ENCODE peak calls at places on chromosomes 12 and 14, in four cellular contexts. Y is adipocyte; M is CD8-positive, alpha-beta memory T cell; H is SJSA1. F is an unnamed sample.

GRCh38 chr12:65891219-65891618 is 66.9 kb downstream of the HMGA2 start:
- DNase-seq in H (peak; percentile 66), Y (peak; percentile 37), M (no peak), F (no peak)

GRCh38 chr12:131796411-131796736 is 31.8 kb upstream of the MMP17 start:
- DNase-seq in H (no peak), Y (no peak), M (no peak), F (no peak)

GRCh38 chr14:80381964-80382363 is 170.7 kb upstream of the DIO2 start:
- DNase-seq in H (no peak), Y (no peak), M (no peak), F (no peak)

GRCh38 chr12:122021822-122022392 is at the start of gene BCL7A:
- DNase-seq in M (no peak), H (peak; percentile 73), Y (peak; percentile 76), F (no peak)

GRCh38 chr14:22549981-22550670 is 38.9 kb downstream of the DAD1 start:
- DNase-seq in H (peak; percentile 89), Y (peak; percentile 54), M (peak; percentile 55), F (no peak)

GRCh38 chr12:14769837-14770494 is 33.3 kb downstream of the WBP11 start:
- DNase-seq in H (peak; percentile 83), M (peak; percentile 87), Y (peak; percentile 87), F (peak; percentile 35)

GRCh38 chr14:72751276-72752033 is 142.4 kb downstream of the DPF3 start:
- DNase-seq in M (no peak), H (no peak), Y (peak; percentile 71), F (no peak)

GRCh38 chr12:34292736-34293625 is 270.7 kb downstream of the ALG10 start:
- DNase-seq in M (no peak), Y (no peak), H (no peak), F (no peak)

GRCh38 chr14:49966971-49967630 is 74.2 kb downstream of the ARF6 start:
- DNase-seq in M (no peak), H (no peak), Y (no peak), F (no peak)

GRCh38 chr14:39217214-39217879 is 16.4 kb upstream of the MIA2 start:
- DNase-seq in M (no peak), H (no peak), Y (no peak), F (no peak)

GRCh38 chr14:23548351-23549318 is 2.9 kb downstream of the ZFHX2 start:
- DNase-seq in M (no peak), Y (no peak), H (no peak), F (no peak)

GRCh38 chr12:51048601-51049369 is 658 bp downstream of the LETMD1 start:
- DNase-seq in H (peak; percentile 11), Y (no peak), M (no peak), F (no peak)

GRCh38 chr12:109098671-109099070 is 1.3 kb downstream of the UNG start:
- DNase-seq in M (no peak), H (no peak), Y (peak; percentile 47), F (no peak)

GRCh38 chr14:103879118-103879569 is 31.8 kb upstream of the PPP1R13B start:
- DNase-seq in H (no peak), M (no peak), Y (no peak), F (no peak)

GRCh38 chr12:13146539-13146938 is 43.1 kb upstream of the GSG1 start:
- DNase-seq in H (no peak), M (no peak), Y (peak; percentile 59), F (no peak)

GRCh38 chr14:63438065-63438757 is 105.0 kb downstream of the PPP2R5E start:
- DNase-seq in M (no peak), H (peak; percentile 52), Y (peak; percentile 91), F (peak; percentile 73)

GRCh38 chr12:124622326-124622725 is 54.9 kb upstream of the NCOR2 start:
- DNase-seq in H (no peak), M (no peak), Y (no peak), F (no peak)

GRCh38 chr12:9115731-9116689 is at the start of gene A2M:
- DNase-seq in Y (peak; percentile 30), H (no peak), M (no peak), F (no peak)

GRCh38 chr14:101518611-101519048 is 42.7 kb upstream of the DIO3 start:
- DNase-seq in H (no peak), Y (no peak), M (no peak), F (no peak)

GRCh38 chr14:91202234-91202974 is 42.1 kb downstream of the GPR68 start:
- DNase-seq in M (no peak), Y (no peak), H (no peak), F (no peak)

GRCh38 chr14:91207008-91207407 is 37.5 kb downstream of the GPR68 start:
- DNase-seq in H (no peak), M (no peak), Y (no peak), F (no peak)

GRCh38 chr14:91205449-91205848 is 39.1 kb downstream of the GPR68 start:
- DNase-seq in M (no peak), H (no peak), Y (no peak), F (no peak)

GRCh38 chr14:91204657-91205056 is 39.8 kb downstream of the GPR68 start:
- DNase-seq in Y (no peak), M (no peak), H (no peak), F (no peak)
- H3K36me3 ChIP-seq in Y (peaks cover 57% of the 10 kb centered on the region), M (peaks cover 29% of the 10 kb centered on the region), H (peaks cover 8% of the 10 kb centered on the region), F (no peaks in the 10 kb centered on the region)

DNA sequence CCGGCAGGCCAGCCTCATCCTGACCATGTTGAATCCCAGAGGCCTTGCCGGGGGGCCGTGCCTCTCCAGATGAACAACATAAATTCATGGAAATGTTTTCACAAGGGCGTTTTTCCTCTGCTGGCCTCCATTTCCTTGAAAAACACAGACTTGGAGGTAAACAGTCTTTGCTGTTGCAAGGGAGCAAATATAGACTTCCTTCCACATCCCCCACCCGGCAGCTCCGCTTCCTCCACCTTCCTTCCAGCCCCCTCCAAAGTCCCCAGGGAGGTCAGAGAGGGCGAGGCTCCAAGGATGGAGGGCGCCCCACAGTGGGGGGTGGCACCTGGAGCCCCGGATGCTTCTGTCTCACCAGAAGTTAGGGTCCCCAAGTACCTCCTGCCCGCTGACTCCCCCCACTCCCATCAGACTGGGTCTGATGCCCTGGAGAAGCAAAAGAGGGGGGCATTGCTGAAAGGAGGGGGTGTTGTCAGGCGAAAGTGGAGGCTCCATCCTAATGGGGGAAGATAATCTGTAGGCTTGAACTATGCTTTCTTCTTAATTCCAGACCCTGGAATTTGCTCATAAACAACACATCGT is 31.1 kb downstream of the CALM1 start:
- DNase-seq in Y (no peak), H (no peak), M (no peak), F (no peak)
- H3K36me3 ChIP-seq in Y (no peaks in the 10 kb centered on the region), H (no peaks in the 10 kb centered on the region), M (no peaks in the 10 kb centered on the region), F (no peaks in the 10 kb centered on the region)

GRCh38 chr12:93404961-93405849 is 27.5 kb downstream of the NUDT4 start:
- DNase-seq in H (no peak), Y (no peak), M (no peak), F (no peak)

GRCh38 chr12:93408813-93409212 is 31.1 kb downstream of the NUDT4 start:
- DNase-seq in Y (no peak), H (no peak), M (no peak), F (no peak)

GRCh38 chr12:93403988-93404803 is 26.5 kb downstream of the NUDT4 start:
- DNase-seq in M (no peak), H (no peak), Y (peak; percentile 62), F (no peak)

GRCh38 chr12:93407963-93408283 is 30.2 kb downstream of the NUDT4 start:
- DNase-seq in Y (no peak), M (no peak), H (no peak), F (no peak)

DNA sequence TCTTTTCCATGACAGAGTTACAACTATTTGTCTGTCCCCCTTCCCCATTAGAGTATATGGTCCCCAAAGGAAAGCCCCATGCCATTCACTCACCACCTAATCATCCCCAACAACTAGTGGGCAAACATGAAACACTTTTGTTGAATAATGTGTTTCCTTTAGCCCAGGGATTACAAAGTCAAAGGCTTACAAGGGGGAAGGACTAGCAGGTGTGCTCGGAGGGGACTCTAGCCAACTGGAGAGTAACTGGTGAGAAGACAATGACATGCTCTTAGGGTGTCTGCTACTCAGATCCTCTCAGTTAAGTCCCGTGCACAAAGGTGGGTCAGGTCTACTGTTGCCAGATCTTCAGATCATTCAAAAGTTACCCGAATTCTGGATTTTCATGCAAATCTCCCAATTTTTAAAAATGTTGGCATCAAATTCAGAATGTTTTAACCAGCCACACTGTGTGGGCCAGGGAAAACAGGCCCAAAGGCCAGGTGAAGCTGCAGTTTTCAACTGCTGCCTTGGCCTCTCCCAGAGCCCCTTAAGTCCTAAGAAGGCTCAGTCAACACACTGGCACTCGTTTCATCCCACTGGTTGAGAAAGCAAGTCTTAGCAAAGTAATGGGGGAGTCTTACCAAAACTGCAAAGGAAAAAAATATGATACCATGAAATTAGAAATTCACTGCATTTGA is 29.7 kb downstream of the NUDT4 start:
- DNase-seq in Y (no peak), H (no peak), M (no peak), F (no peak)
- H3K36me3 ChIP-seq in Y (peaks cover 33% of the 10 kb centered on the region), H (peaks cover 64% of the 10 kb centered on the region), M (peaks cover 10% of the 10 kb centered on the region), F (no peaks in the 10 kb centered on the region)

GRCh38 chr14:35495278-35495677 is 38.7 kb upstream of the INSM2 start:
- DNase-seq in M (no peak), H (no peak), Y (no peak), F (no peak)
- H3K36me3 ChIP-seq in M (no peaks in the 10 kb centered on the region), H (no peaks in the 10 kb centered on the region), Y (no peaks in the 10 kb centered on the region), F (no peaks in the 10 kb centered on the region)

DNA sequence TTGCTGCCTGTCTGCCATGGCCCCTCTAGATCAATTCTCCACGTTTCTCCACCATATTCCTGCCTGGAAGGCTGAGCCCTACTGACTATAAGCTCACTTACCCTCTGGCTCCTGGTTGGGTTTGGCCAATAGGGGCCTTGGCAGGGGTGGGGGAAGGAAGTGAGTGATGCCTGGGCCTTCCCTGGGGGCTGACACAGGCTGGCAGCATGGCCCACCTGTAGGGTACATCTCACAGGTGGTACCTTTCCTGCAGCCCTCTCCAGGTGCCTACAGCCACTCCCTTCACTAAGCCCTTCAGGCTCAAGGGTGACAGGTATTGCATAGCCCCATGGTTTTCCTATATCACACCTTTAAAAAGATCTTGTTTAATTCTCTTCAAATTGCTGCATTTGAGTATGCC is 3.5 kb downstream of the RFC5 start:
- DNase-seq in H (no peak), M (no peak), Y (no peak), F (no peak)
- H3K36me3 ChIP-seq in H (peaks cover 59% of the 10 kb centered on the region), M (peaks cover 19% of the 10 kb centered on the region), Y (peaks cover 22% of the 10 kb centered on the region), F (no peaks in the 10 kb centered on the region)

GRCh38 chr12:115088995-115089841 is 405.2 kb upstream of the TBX3 start:
- DNase-seq in Y (no peak), H (no peak), M (no peak), F (no peak)
- H3K36me3 ChIP-seq in Y (no peaks in the 10 kb centered on the region), H (no peaks in the 10 kb centered on the region), M (no peaks in the 10 kb centered on the region), F (no peaks in the 10 kb centered on the region)

GRCh38 chr12:104336115-104336514 is 32.6 kb downstream of the EID3 start:
- DNase-seq in Y (no peak), M (no peak), H (no peak), F (no peak)
- H3K36me3 ChIP-seq in Y (peaks cover 95% of the 10 kb centered on the region), M (peaks cover 31% of the 10 kb centered on the region), H (peaks cover 97% of the 10 kb centered on the region), F (no peaks in the 10 kb centered on the region)

DNA sequence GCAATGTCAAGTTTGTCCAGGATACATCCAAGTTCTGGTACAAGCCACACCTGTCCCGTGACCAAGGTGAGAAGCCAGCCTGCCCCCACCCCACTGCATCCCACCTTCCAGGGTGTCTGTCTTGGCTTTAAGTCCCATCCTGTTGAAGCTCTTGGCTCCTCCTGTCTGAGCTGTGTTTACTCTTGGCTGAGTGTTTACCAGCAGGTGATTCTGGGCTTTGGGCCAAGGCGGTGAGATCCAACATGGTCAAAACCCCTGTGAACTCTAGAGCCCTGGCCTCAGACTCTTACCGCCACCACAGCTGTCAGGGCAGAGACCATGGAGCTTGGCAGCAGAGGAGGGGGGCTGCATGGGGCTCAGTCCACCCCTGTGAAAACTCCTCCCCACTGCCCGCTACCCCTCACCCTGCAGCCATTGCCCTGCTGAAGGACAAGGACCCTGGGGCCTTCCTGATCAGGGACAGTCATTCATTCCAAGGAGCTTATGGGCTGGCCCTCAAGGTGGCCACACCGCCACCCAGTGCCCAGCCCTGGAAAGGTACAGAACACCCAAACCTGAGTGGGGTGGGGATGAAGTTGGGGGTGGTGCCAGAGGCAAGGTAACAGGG is 11.6 kb downstream of the TNS2 start:
- DNase-seq in M (no peak), Y (no peak), H (no peak), F (no peak)
- H3K36me3 ChIP-seq in M (peaks cover 17% of the 10 kb centered on the region), Y (peaks cover 77% of the 10 kb centered on the region), H (peaks cover 34% of the 10 kb centered on the region), F (peaks cover 3% of the 10 kb centered on the region)

F was measured in kidney epithelial cell.